ENCODE peak calls at places on chromosome 21, in ten cellular contexts. R is H1, B is A549, D is GM12865, H is heart right ventricle, F is epithelial cell of proximal tubule, Z is foreskin fibroblast, T is spleen, O is skeletal muscle cell, X is HL-60. C is an unnamed sample.

GRCh38 chr21:38282921-38283320 is 26.1 kb downstream of the KCNJ15 start:
- DNase-seq in R (no peak), B (no peak), D (no peak), H (no peak), F (no peak), Z (no peak), T (no peak), O (no peak), X (peak; percentile 81), C (peak; percentile 64)

GRCh38 chr21:31885146-31885545 is 12.3 kb downstream of the HUNK start:
- DNase-seq in R (no peak), B (no peak), D (no peak), H (no peak), F (no peak), Z (no peak), T (no peak), O (no peak), X (no peak), C (no peak)

GRCh38 chr21:15775291-15775690 is 45.5 kb downstream of the USP25 start:
- DNase-seq in R (no peak), B (no peak), D (no peak), H (no peak), F (no peak), Z (no peak), T (no peak), O (no peak), X (no peak), C (no peak)

GRCh38 chr21:29219165-29219770 is 79.5 kb upstream of the BACH1 start:
- DNase-seq in R (no peak), B (no peak), D (no peak), H (no peak), F (no peak), Z (no peak), T (no peak), O (no peak), X (no peak), C (no peak)

GRCh38 chr21:38486221-38486620 is 12.1 kb downstream of the ERG start:
- DNase-seq in R (no peak), B (peak; percentile 16), D (no peak), H (no peak), F (no peak), Z (peak; percentile 10), T (no peak), O (peak; percentile 85), X (no peak), C (no peak)

GRCh38 chr21:29501451-29501850 is 202.7 kb downstream of the BACH1 start:
- DNase-seq in R (no peak), B (no peak), D (no peak), H (no peak), F (no peak), Z (peak; percentile 67), T (no peak), O (peak; percentile 58), X (no peak), C (no peak)

GRCh38 chr21:18245493-18245967 is 897 bp downstream of the CHODL start:
- DNase-seq in R (peak; percentile 51), B (no peak), D (no peak), H (no peak), F (no peak), Z (no peak), T (no peak), O (no peak), X (no peak), C (no peak)

GRCh38 chr21:25421327-25422028 is 185.8 kb downstream of the MRPL39 start:
- DNase-seq in R (no peak), B (peak; percentile 14), D (peak; percentile 95), H (no peak), F (peak; percentile 37), Z (peak; percentile 30), T (no peak), O (peak; percentile 8), X (peak; percentile 6), C (peak; percentile 70)

GRCh38 chr21:14361958-14362357 is 21.0 kb downstream of the HSPA13 start:
- DNase-seq in R (no peak), B (no peak), D (no peak), H (no peak), F (no peak), Z (no peak), T (no peak), O (peak; percentile 63), X (peak; percentile 62), C (peak; percentile 86)

GRCh38 chr21:14603202-14603601 is 57.1 kb upstream of the SAMSN1 start:
- DNase-seq in R (no peak), B (no peak), D (no peak), H (no peak), F (no peak), Z (no peak), T (no peak), O (peak; percentile 44), X (no peak), C (peak; percentile 37)

GRCh38 chr21:18248171-18248570 is 3.5 kb downstream of the CHODL start:
- DNase-seq in R (no peak), B (no peak), D (no peak), H (no peak), F (no peak), Z (no peak), T (no peak), O (no peak), X (no peak), C (no peak)

GRCh38 chr21:38291875-38292274 is 35.1 kb downstream of the KCNJ15 start:
- DNase-seq in R (no peak), B (no peak), D (no peak), H (no peak), F (no peak), Z (no peak), T (no peak), O (no peak), X (no peak), C (no peak)

GRCh38 chr21:43733529-43734071 is 14.7 kb downstream of the PDXK start:
- DNase-seq in R (no peak), B (no peak), D (no peak), H (no peak), F (no peak), Z (peak; percentile 61), T (no peak), O (peak; percentile 32), X (no peak), C (no peak)

GRCh38 chr21:37829447-37829846 is 86.8 kb downstream of the KCNJ6 start:
- DNase-seq in R (no peak), B (peak; percentile 52), D (peak; percentile 4), H (no peak), F (peak; percentile 54), Z (peak; percentile 60), T (peak; percentile 80), O (no peak), X (peak; percentile 45), C (peak; percentile 15)

DNA sequence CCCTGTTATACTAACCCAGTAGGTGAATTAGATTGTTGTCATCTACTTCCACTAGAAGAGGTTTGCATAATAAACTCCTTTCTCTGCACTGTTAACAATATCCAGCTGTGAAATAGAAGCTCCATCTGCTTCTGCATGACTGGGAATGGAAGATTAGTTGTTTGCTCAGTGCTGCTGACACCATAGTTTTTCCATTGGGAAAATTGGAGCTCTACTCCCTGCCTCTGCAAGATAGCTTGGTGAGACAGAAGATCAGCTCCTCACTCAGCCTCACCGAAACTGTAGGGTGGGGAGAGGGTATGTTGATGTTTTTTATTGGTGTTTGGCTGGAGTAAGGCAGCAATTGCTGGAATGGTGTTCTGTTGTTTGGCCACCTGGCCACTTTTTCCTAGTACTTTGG is 331.6 kb upstream of the ADAMTS5 start:
- DNase-seq in R (no peak), B (no peak), D (no peak), H (no peak), F (no peak), Z (no peak), T (no peak), O (no peak), X (no peak), C (no peak)
- H3K4me3 ChIP-seq in R (no peak overlapping the region), B (no peak overlapping the region), D (no peak overlapping the region), H (no peak overlapping the region), F (no peak overlapping the region), Z (no peak overlapping the region), T (no peak overlapping the region), O (no peak overlapping the region), X (no peak overlapping the region), C (no peak overlapping the region)

DNA sequence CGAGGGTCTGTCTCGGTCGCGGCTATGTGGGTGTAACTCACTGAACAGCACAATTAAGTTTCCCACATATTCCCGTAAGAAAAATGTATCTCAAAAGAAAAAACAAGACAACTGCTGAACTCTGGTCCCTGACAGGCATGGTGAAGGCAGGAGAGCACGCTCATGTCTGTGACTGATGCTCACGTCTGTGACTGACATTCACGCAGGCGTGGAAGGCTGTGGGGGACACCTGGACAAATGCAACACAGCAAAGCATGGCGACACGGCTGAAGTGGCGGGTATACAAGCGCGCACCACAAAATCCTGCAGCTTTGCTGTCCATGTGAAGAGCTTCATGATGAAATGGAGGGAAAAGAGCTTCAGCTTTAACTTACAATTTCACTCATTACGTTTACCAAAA is 6.0 kb downstream of the PTTG1IP start:
- DNase-seq in R (no peak), B (no peak), D (no peak), H (peak; percentile 4), F (no peak), Z (no peak), T (peak; percentile 63), O (no peak), X (no peak), C (no peak)
- H3K4me3 ChIP-seq in R (no peak overlapping the region), B (no peak overlapping the region), D (no peak overlapping the region), H (no peak overlapping the region), F (no peak overlapping the region), Z (no peak overlapping the region), T (no peak overlapping the region), O (no peak overlapping the region), X (no peak overlapping the region), C (no peak overlapping the region)

DNA sequence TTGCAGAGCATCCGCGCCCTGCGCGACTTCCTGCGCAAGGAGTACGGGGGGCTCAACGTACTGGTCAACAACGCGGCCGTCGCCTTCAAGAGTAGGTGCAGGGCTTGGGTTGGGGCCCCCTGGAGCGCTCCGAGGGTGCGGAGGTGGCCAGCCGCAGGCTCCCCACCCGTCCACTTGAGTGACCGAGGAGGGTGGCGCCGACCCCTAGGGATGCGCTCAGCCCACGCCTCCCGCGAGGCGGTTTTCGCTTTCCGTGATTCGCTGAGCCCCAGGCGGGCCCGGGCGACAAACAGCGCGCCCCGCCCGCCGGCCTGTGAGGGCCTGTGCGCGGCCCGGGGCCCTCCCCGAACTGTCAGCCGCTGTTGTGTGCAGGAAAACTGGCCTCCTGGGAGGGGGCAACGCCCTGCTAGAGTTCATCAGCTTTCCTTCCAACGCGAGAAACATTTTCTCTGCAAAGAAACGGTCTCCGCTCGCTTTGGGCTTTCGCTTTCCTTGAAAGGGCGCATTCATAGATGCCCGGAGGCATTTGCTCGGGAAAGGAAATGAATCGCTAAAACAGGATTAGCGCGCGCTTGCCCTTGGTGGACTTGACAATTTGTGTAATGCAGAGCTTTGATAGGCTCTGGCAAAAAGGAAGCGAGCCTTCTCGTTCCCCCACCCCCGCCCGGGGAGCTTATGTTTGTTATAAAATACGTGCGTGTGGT is 664 bp downstream of the CBR3 start:
- DNase-seq in R (peak; percentile 61), B (peak; percentile 58), D (peak; percentile 39), H (peak; percentile 83), F (no peak), Z (peak; percentile 76), T (peak; percentile 88), O (peak; percentile 51), X (peak; percentile 63), C (peak; percentile 83)
- H3K4me3 ChIP-seq in R (peak overlapping the region; percentile 51), B (peak overlapping the region; percentile 63), D (peak overlapping the region; percentile 65), H (peak overlapping the region; percentile 42), F (peak overlapping the region; percentile 77), Z (peak overlapping the region; percentile 79), T (peak overlapping the region; percentile 78), O (peak overlapping the region; percentile 70), X (peak overlapping the region; percentile 48), C (peak overlapping the region; percentile 65)

DNA sequence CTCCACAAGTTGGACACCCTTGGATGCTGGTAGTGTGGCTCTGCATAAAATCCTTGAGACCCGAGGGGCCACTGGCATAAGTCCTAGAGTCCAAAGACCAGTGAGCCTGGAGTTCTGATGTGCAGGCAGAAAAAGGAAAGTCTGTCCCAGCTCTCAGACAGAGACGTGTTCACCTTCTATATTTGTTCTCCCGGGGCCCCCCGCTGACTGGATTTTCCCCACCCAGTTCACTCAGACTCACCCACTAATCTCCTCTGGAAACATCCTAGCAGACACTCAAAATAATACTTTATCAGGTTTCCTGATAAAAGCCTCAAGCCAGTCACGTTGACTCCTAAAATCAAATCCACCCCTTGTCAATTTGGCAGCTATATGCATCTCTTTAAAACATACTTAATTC is 1084.2 kb upstream of the NCAM2 start:
- DNase-seq in R (no peak), B (no peak), D (no peak), H (no peak), F (no peak), Z (no peak), T (no peak), O (no peak), X (no peak), C (no peak)
- H3K4me3 ChIP-seq in R (no peak overlapping the region), B (no peak overlapping the region), D (no peak overlapping the region), H (no peak overlapping the region), F (no peak overlapping the region), Z (no peak overlapping the region), T (no peak overlapping the region), O (no peak overlapping the region), X (no peak overlapping the region), C (no peak overlapping the region)